ENCODE peak calls at places on chromosome 9, in six cellular contexts. J, F, H, C, K and A are unnamed samples.

GRCh38 chr9:34521406-34522045 is 1.3 kb downstream of the ENHO start:
- DNase-seq in F (no peak), H (no peak), C (no peak), J (no peak), K (no peak), A (no peak)

GRCh38 chr9:27108981-27109541 is at the start of gene TEK:
- DNase-seq in H (no peak), F (no peak), K (no peak), C (no peak), J (no peak), A (no peak)

GRCh38 chr9:15138357-15138686 is 168.7 kb downstream of the TTC39B start:
- DNase-seq in K (no peak), F (no peak), C (no peak), J (no peak), H (no peak), A (no peak)

GRCh38 chr9:89491688-89492087 is 6.2 kb downstream of the SEMA4D start:
- DNase-seq in K (no peak), J (no peak), C (no peak), H (no peak), F (no peak), A (no peak)

GRCh38 chr9:121133104-121133816 is 58.5 kb downstream of the CNTRL start:
- DNase-seq in C (no peak), F (peak; percentile 79), K (peak; percentile 51), J (peak; percentile 18), H (peak; percentile 34), A (no peak)

GRCh38 chr9:79572891-79573696 is 1.3 kb downstream of the TLE4 start:
- DNase-seq in K (peak; percentile 43), J (peak; percentile 57), H (peak; percentile 52), F (peak; percentile 84), C (peak; percentile 45), A (peak; percentile 64)

GRCh38 chr9:93620881-93621820 is 44.8 kb downstream of the PHF2 start:
- DNase-seq in H (no peak), C (peak; percentile 42), K (no peak), F (no peak), J (no peak), A (no peak)

GRCh38 chr9:72292184-72292787 is 72.7 kb downstream of the ZFAND5 start:
- DNase-seq in K (peak; percentile 27), J (no peak), F (no peak), C (no peak), H (no peak), A (no peak)

GRCh38 chr9:91032056-91032455 is 230.4 kb downstream of the SYK start:
- DNase-seq in H (no peak), J (no peak), K (no peak), F (no peak), C (no peak), A (no peak)

GRCh38 chr9:132546148-132547051 is 36.0 kb upstream of the BARHL1 start:
- DNase-seq in C (no peak), H (peak; percentile 36), F (no peak), J (peak; percentile 23), K (no peak), A (no peak)

GRCh38 chr9:133710661-133711427 is 27.3 kb downstream of the SARDH start:
- DNase-seq in K (no peak), H (no peak), J (no peak), F (peak; percentile 64), C (no peak), A (no peak)

GRCh38 chr9:121399883-121400607 is 30.0 kb upstream of the STOM start:
- DNase-seq in H (peak; percentile 78), J (no peak), F (no peak), C (no peak), K (peak; percentile 69), A (no peak)

GRCh38 chr9:98795295-98795955 is 930 bp downstream of the ANKS6 start:
- DNase-seq in J (no peak), K (no peak), H (no peak), C (no peak), F (no peak), A (no peak)

GRCh38 chr9:98797491-98797890 is 1.1 kb upstream of the ANKS6 start:
- DNase-seq in J (no peak), K (no peak), F (no peak), H (no peak), C (no peak), A (no peak)

GRCh38 chr9:98796364-98797101 is at the start of gene ANKS6:
- DNase-seq in K (peak; percentile 58), C (peak; percentile 87), J (peak; percentile 89), H (peak; percentile 93), F (peak; percentile 93), A (peak; percentile 35)

GRCh38 chr9:98794802-98795201 is 1.6 kb downstream of the ANKS6 start:
- DNase-seq in H (no peak), K (no peak), F (no peak), J (no peak), C (no peak), A (no peak)

DNA sequence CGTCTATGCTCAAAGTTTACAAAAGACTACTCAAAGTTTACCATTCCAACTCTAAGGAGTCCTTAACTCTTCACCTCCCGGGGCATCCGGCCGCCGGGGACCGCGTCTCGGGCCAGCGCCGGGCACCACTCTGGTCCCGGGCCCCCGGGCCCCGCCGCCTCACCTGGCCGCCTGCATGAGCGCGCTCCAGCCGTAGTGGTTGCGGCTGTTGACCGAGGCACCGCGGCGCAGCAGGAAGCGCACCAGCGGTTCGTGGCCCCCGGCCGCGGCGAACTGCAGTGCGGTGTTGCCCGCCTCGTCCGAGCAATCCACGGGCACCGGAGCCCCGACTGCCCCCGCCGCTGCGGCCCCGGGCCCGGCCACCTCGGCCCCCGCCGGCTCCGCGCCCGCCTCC is 388 bp downstream of the ANKS6 start:
- DNase-seq in J (peak; percentile 28), C (peak; percentile 51), F (peak; percentile 77), H (peak; percentile 66), K (no peak), A (no peak)
- H3K27ac ChIP-seq in J (peak overlapping the region; percentile 34), C (peak overlapping the region; percentile 71), F (peak overlapping the region; percentile 71), H (peak overlapping the region; percentile 66), K (no peak overlapping the region), A (peak overlapping the region; percentile 78)

DNA sequence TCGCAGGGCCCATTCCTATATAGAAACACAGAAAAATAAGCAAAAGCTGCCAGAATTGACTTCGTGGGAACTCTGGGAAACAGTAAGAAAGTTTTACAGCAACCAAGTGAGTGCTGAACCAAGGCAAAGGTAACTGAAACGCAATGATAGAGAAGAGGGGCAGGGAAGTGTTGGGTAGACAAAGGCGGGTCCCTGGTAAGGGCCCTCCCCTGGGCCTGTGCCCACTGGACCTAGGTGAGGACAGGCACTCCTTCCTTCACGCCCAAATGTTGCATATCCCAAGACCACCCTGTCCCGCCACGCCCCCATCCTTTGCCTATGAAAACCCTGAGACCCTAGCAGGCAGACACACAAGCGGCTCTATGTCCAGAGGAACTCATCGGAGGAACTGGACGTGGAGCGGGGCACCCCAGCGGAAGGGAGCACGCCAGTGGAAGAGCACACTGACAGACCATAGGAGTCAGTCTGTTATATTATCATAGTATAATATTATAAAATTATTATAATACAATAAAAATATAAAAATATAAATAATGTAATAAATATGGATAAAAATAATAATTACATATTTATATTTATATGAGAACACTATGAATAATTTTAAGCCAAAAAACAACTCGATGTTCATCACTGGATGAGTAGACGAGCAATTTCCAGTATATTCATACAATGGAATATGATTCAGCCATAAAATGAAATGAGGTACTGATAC is 27.9 kb downstream of the CDKN2A start:
- DNase-seq in H (no peak), J (no peak), C (no peak), K (no peak), F (no peak), A (no peak)
- H3K27ac ChIP-seq in H (no peak overlapping the region), J (no peak overlapping the region), C (no peak overlapping the region), K (no peak overlapping the region), F (no peak overlapping the region), A (no peak overlapping the region)

GRCh38 chr9:124843635-124844034 is 9.6 kb upstream of the WDR38 start:
- DNase-seq in K (no peak), F (no peak), J (no peak), H (no peak), C (no peak), A (no peak)
- H3K27ac ChIP-seq in K (no peak overlapping the region), F (no peak overlapping the region), J (no peak overlapping the region), H (peak overlapping the region; percentile 35), C (no peak overlapping the region), A (no peak overlapping the region)

GRCh38 chr9:97536480-97536879 is 35.0 kb downstream of the TMOD1 start:
- DNase-seq in K (no peak), C (no peak), F (peak; percentile 17), H (no peak), J (no peak), A (no peak)
- H3K27ac ChIP-seq in K (no peak overlapping the region), C (peak overlapping the region; percentile 90), F (no peak overlapping the region), H (no peak overlapping the region), J (peak overlapping the region; percentile 46), A (no peak overlapping the region)

GRCh38 chr9:110083866-110084265 is 124.1 kb downstream of the C9orf152 start:
- DNase-seq in F (no peak), C (no peak), K (peak; percentile 63), J (no peak), H (no peak), A (no peak)
- H3K27ac ChIP-seq in F (no peak overlapping the region), C (no peak overlapping the region), K (no peak overlapping the region), J (no peak overlapping the region), H (no peak overlapping the region), A (no peak overlapping the region)

GRCh38 chr9:124218438-124219289 is 39.1 kb upstream of the NEK6 start:
- DNase-seq in J (no peak), H (peak; percentile 53), F (peak; percentile 76), K (peak; percentile 58), C (peak; percentile 32), A (peak; percentile 10)
- H3K27ac ChIP-seq in J (no peak overlapping the region), H (no peak overlapping the region), F (peak overlapping the region; percentile 37), K (no peak overlapping the region), C (no peak overlapping the region), A (no peak overlapping the region)